ENCODE peak calls at places on chromosome 16, in nine cellular contexts. One of them, this sample, is unnamed.
A peak's percentile ranks its signal among the peaks of the same experiment; 100 is the strongest.

GRCh38 chr16:81446318-81447275 is 2.0 kb downstream of the CMIP start:
- DNase-seq in HTR-8/SVneo: no peak
- DNase-seq in GM19239: no peak
- DNase-seq in T-helper 2 cell: no peak
- DNase-seq in WTC11: no peak
- DNase-seq in stimulated activated CD4-positive, alpha-beta T cell treated with anti-CD3 and anti-CD28 coated beads, TNF-alpha, amount 100 ng/mL, for 4 hours: no peak
- DNase-seq in stimulated activated CD8-positive, alpha-beta memory T cell treated with anti-CD3 and anti-CD28 coated beads, Interleukin-2, amount 100 ng/mL, for 48 hours: no peak
- DNase-seq in NCI-H345: peak; percentile 26
- DNase-seq in EL: peak; percentile 66
- DNase-seq in this sample: no peak

GRCh38 chr16:86380045-86380444 is 130.3 kb upstream of the FOXF1 start:
- DNase-seq in HTR-8/SVneo: no peak
- DNase-seq in GM19239: no peak
- DNase-seq in T-helper 2 cell: no peak
- DNase-seq in WTC11: no peak
- DNase-seq in stimulated activated CD4-positive, alpha-beta T cell treated with anti-CD3 and anti-CD28 coated beads, TNF-alpha, amount 100 ng/mL, for 4 hours: no peak
- DNase-seq in stimulated activated CD8-positive, alpha-beta memory T cell treated with anti-CD3 and anti-CD28 coated beads, Interleukin-2, amount 100 ng/mL, for 48 hours: no peak
- DNase-seq in NCI-H345: no peak
- DNase-seq in EL: no peak
- DNase-seq in this sample: no peak

GRCh38 chr16:84829168-84829965 is 9.6 kb downstream of the CRISPLD2 start:
- DNase-seq in HTR-8/SVneo: peak; percentile 81
- DNase-seq in GM19239: no peak
- DNase-seq in T-helper 2 cell: no peak
- DNase-seq in WTC11: no peak
- DNase-seq in stimulated activated CD4-positive, alpha-beta T cell treated with anti-CD3 and anti-CD28 coated beads, TNF-alpha, amount 100 ng/mL, for 4 hours: no peak
- DNase-seq in stimulated activated CD8-positive, alpha-beta memory T cell treated with anti-CD3 and anti-CD28 coated beads, Interleukin-2, amount 100 ng/mL, for 48 hours: no peak
- DNase-seq in NCI-H345: no peak
- DNase-seq in EL: peak; percentile 96
- DNase-seq in this sample: no peak

GRCh38 chr16:7577588-7577987 is 244.9 kb downstream of the RBFOX1 start:
- DNase-seq in HTR-8/SVneo: no peak
- DNase-seq in GM19239: no peak
- DNase-seq in T-helper 2 cell: no peak
- DNase-seq in WTC11: no peak
- DNase-seq in stimulated activated CD4-positive, alpha-beta T cell treated with anti-CD3 and anti-CD28 coated beads, TNF-alpha, amount 100 ng/mL, for 4 hours: no peak
- DNase-seq in stimulated activated CD8-positive, alpha-beta memory T cell treated with anti-CD3 and anti-CD28 coated beads, Interleukin-2, amount 100 ng/mL, for 48 hours: no peak
- DNase-seq in NCI-H345: no peak
- DNase-seq in EL: no peak
- DNase-seq in this sample: no peak

GRCh38 chr16:11560701-11561439 is 25.8 kb downstream of the LITAF start:
- DNase-seq in HTR-8/SVneo: no peak
- DNase-seq in GM19239: no peak
- DNase-seq in T-helper 2 cell: peak; percentile 10
- DNase-seq in WTC11: no peak
- DNase-seq in stimulated activated CD4-positive, alpha-beta T cell treated with anti-CD3 and anti-CD28 coated beads, TNF-alpha, amount 100 ng/mL, for 4 hours: peak; percentile 15
- DNase-seq in stimulated activated CD8-positive, alpha-beta memory T cell treated with anti-CD3 and anti-CD28 coated beads, Interleukin-2, amount 100 ng/mL, for 48 hours: peak; percentile 28
- DNase-seq in NCI-H345: no peak
- DNase-seq in EL: peak; percentile 84
- DNase-seq in this sample: no peak

GRCh38 chr16:65142276-65142675 is 20.4 kb upstream of the CDH11 start:
- DNase-seq in HTR-8/SVneo: no peak
- DNase-seq in GM19239: no peak
- DNase-seq in T-helper 2 cell: no peak
- DNase-seq in WTC11: no peak
- DNase-seq in stimulated activated CD4-positive, alpha-beta T cell treated with anti-CD3 and anti-CD28 coated beads, TNF-alpha, amount 100 ng/mL, for 4 hours: no peak
- DNase-seq in stimulated activated CD8-positive, alpha-beta memory T cell treated with anti-CD3 and anti-CD28 coated beads, Interleukin-2, amount 100 ng/mL, for 48 hours: no peak
- DNase-seq in NCI-H345: no peak
- DNase-seq in EL: no peak
- DNase-seq in this sample: no peak

GRCh38 chr16:65002265-65002664 is 119.6 kb downstream of the CDH11 start:
- DNase-seq in HTR-8/SVneo: no peak
- DNase-seq in GM19239: no peak
- DNase-seq in T-helper 2 cell: no peak
- DNase-seq in WTC11: no peak
- DNase-seq in stimulated activated CD4-positive, alpha-beta T cell treated with anti-CD3 and anti-CD28 coated beads, TNF-alpha, amount 100 ng/mL, for 4 hours: no peak
- DNase-seq in stimulated activated CD8-positive, alpha-beta memory T cell treated with anti-CD3 and anti-CD28 coated beads, Interleukin-2, amount 100 ng/mL, for 48 hours: no peak
- DNase-seq in NCI-H345: no peak
- DNase-seq in EL: peak; percentile 86
- DNase-seq in this sample: no peak

GRCh38 chr16:67284699-67285646 is 5.6 kb downstream of the PLEKHG4 start:
- DNase-seq in HTR-8/SVneo: peak; percentile 68
- DNase-seq in GM19239: no peak
- DNase-seq in T-helper 2 cell: no peak
- DNase-seq in WTC11: peak; percentile 84
- DNase-seq in stimulated activated CD4-positive, alpha-beta T cell treated with anti-CD3 and anti-CD28 coated beads, TNF-alpha, amount 100 ng/mL, for 4 hours: no peak
- DNase-seq in stimulated activated CD8-positive, alpha-beta memory T cell treated with anti-CD3 and anti-CD28 coated beads, Interleukin-2, amount 100 ng/mL, for 48 hours: no peak
- DNase-seq in NCI-H345: peak; percentile 83
- DNase-seq in EL: no peak
- DNase-seq in this sample: peak; percentile 42

GRCh38 chr16:30527635-30528178 is 1.3 kb upstream of the ZNF768 start:
- DNase-seq in HTR-8/SVneo: no peak
- DNase-seq in GM19239: peak; percentile 65
- DNase-seq in T-helper 2 cell: no peak
- DNase-seq in WTC11: no peak
- DNase-seq in stimulated activated CD4-positive, alpha-beta T cell treated with anti-CD3 and anti-CD28 coated beads, TNF-alpha, amount 100 ng/mL, for 4 hours: no peak
- DNase-seq in stimulated activated CD8-positive, alpha-beta memory T cell treated with anti-CD3 and anti-CD28 coated beads, Interleukin-2, amount 100 ng/mL, for 48 hours: no peak
- DNase-seq in NCI-H345: no peak
- DNase-seq in EL: no peak
- DNase-seq in this sample: no peak

GRCh38 chr16:53457670-53458069 is 23.4 kb downstream of the RBL2 start:
- DNase-seq in HTR-8/SVneo: no peak
- DNase-seq in GM19239: peak; percentile 70
- DNase-seq in T-helper 2 cell: peak; percentile 32
- DNase-seq in WTC11: no peak
- DNase-seq in stimulated activated CD4-positive, alpha-beta T cell treated with anti-CD3 and anti-CD28 coated beads, TNF-alpha, amount 100 ng/mL, for 4 hours: no peak
- DNase-seq in stimulated activated CD8-positive, alpha-beta memory T cell treated with anti-CD3 and anti-CD28 coated beads, Interleukin-2, amount 100 ng/mL, for 48 hours: peak; percentile 41
- DNase-seq in NCI-H345: no peak
- DNase-seq in EL: no peak
- DNase-seq in this sample: no peak

GRCh38 chr16:28291651-28292626 is at the start of gene SBK1:
- DNase-seq in HTR-8/SVneo: peak; percentile 86
- DNase-seq in GM19239: peak; percentile 99
- DNase-seq in T-helper 2 cell: peak; percentile 69
- DNase-seq in WTC11: peak; percentile 80
- DNase-seq in stimulated activated CD4-positive, alpha-beta T cell treated with anti-CD3 and anti-CD28 coated beads, TNF-alpha, amount 100 ng/mL, for 4 hours: peak; percentile 72
- DNase-seq in stimulated activated CD8-positive, alpha-beta memory T cell treated with anti-CD3 and anti-CD28 coated beads, Interleukin-2, amount 100 ng/mL, for 48 hours: peak; percentile 68
- DNase-seq in NCI-H345: peak; percentile 89
- DNase-seq in EL: peak; percentile 71
- DNase-seq in this sample: peak; percentile 56

GRCh38 chr16:2082171-2082982 is 34.6 kb downstream of the TSC2 start:
- DNase-seq in HTR-8/SVneo: no peak
- DNase-seq in GM19239: no peak
- DNase-seq in T-helper 2 cell: no peak
- DNase-seq in WTC11: no peak
- DNase-seq in stimulated activated CD4-positive, alpha-beta T cell treated with anti-CD3 and anti-CD28 coated beads, TNF-alpha, amount 100 ng/mL, for 4 hours: no peak
- DNase-seq in stimulated activated CD8-positive, alpha-beta memory T cell treated with anti-CD3 and anti-CD28 coated beads, Interleukin-2, amount 100 ng/mL, for 48 hours: no peak
- DNase-seq in NCI-H345: no peak
- DNase-seq in EL: no peak
- DNase-seq in this sample: no peak

GRCh38 chr16:57773680-57774295 is 28.5 kb downstream of the KIFC3 start:
- DNase-seq in HTR-8/SVneo: no peak
- DNase-seq in GM19239: no peak
- DNase-seq in T-helper 2 cell: no peak
- DNase-seq in WTC11: no peak
- DNase-seq in stimulated activated CD4-positive, alpha-beta T cell treated with anti-CD3 and anti-CD28 coated beads, TNF-alpha, amount 100 ng/mL, for 4 hours: no peak
- DNase-seq in stimulated activated CD8-positive, alpha-beta memory T cell treated with anti-CD3 and anti-CD28 coated beads, Interleukin-2, amount 100 ng/mL, for 48 hours: no peak
- DNase-seq in NCI-H345: no peak
- DNase-seq in EL: peak; percentile 37
- DNase-seq in this sample: no peak

GRCh38 chr16:63530974-63531373 is 1494.7 kb upstream of the CDH8 start:
- DNase-seq in HTR-8/SVneo: no peak
- DNase-seq in GM19239: no peak
- DNase-seq in T-helper 2 cell: no peak
- DNase-seq in WTC11: no peak
- DNase-seq in stimulated activated CD4-positive, alpha-beta T cell treated with anti-CD3 and anti-CD28 coated beads, TNF-alpha, amount 100 ng/mL, for 4 hours: no peak
- DNase-seq in stimulated activated CD8-positive, alpha-beta memory T cell treated with anti-CD3 and anti-CD28 coated beads, Interleukin-2, amount 100 ng/mL, for 48 hours: no peak
- DNase-seq in NCI-H345: no peak
- DNase-seq in EL: no peak
- DNase-seq in this sample: no peak

This sample was measured in lung.